ENCODE peak calls at places on chromosomes 5 and 9, in nine cellular contexts. U, M, Z, Q, I, Y, L, X and F are unnamed samples.

GRCh38 chr9:104256031-104256709 is 162.1 kb downstream of the SMC2 start:
- DNase-seq in U (no peak), M (peak), Z (no peak), Q (peak), I (no peak), Y (peak), L (no peak), X (no peak), F (no peak)

GRCh38 chr5:143694357-143694756 is 117.6 kb upstream of the HMHB1 start:
- DNase-seq in U (no peak), M (no peak), Z (no peak), Q (no peak), I (no peak), Y (no peak), L (no peak), X (no peak), F (no peak)

GRCh38 chr5:157543825-157544622 is 31.6 kb downstream of the ADAM19 start:
- DNase-seq in U (no peak), M (peak), Z (no peak), Q (no peak), I (no peak), Y (peak), L (no peak), X (no peak), F (peak)

GRCh38 chr5:172674155-172674554 is 33.1 kb downstream of the NEURL1B start:
- DNase-seq in U (no peak), M (no peak), Z (no peak), Q (no peak), I (no peak), Y (no peak), L (peak), X (no peak), F (no peak)

GRCh38 chr5:144230806-144231205 is 60.1 kb downstream of the KCTD16 start:
- DNase-seq in U (peak), M (no peak), Z (no peak), Q (no peak), I (no peak), Y (no peak), L (no peak), X (no peak), F (no peak)

GRCh38 chr5:64074533-64074932 is 91.1 kb upstream of the RNF180 start:
- DNase-seq in U (no peak), M (peak), Z (no peak), Q (peak), I (no peak), Y (peak), L (no peak), X (no peak), F (no peak)

GRCh38 chr5:95891499-95891898 is 69.0 kb upstream of the GLRX start:
- DNase-seq in U (no peak), M (no peak), Z (no peak), Q (no peak), I (no peak), Y (no peak), L (no peak), X (no peak), F (no peak)

GRCh38 chr9:36327903-36328302 is 69.7 kb upstream of the GNE start:
- DNase-seq in U (no peak), M (peak), Z (no peak), Q (no peak), I (no peak), Y (peak), L (no peak), X (no peak), F (no peak)

GRCh38 chr5:160165137-160166068 is 46.2 kb upstream of the PWWP2A start:
- DNase-seq in U (peak), M (peak), Z (peak), Q (peak), I (peak), Y (peak), L (peak), X (peak), F (peak)

GRCh38 chr5:91280062-91280941 is 102.8 kb downstream of the ARRDC3 start:
- DNase-seq in U (peak), M (peak), Z (peak), Q (peak), I (peak), Y (peak), L (peak), X (peak), F (peak)
- TF ChIP-seq CTCF in U (no peak), M (no peak), Z (no peak), Q (no peak), I (peak), Y (no peak), L (no peak), X (no peak), F (no peak)

DNA sequence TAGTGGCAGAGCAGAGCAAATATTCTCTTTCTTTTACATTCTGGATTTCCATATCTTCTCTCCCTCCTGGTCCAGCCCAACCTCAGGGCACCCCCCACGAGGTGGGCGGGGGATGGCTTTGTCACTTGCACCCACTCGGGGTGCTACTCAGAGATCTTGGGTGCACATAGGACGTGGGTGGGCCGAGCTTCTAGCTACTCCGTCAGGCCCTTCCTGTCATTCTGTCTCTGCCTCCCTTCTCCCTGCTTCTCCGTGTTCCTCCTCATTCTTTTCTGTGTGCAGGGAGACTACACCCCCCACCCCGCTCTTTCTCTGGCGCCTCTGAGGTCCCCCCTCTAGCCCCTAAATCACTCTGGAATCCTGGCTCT is 19.5 kb downstream of the PCDHGC5 start:
- DNase-seq in U (no peak), M (peak), Z (no peak), Q (no peak), I (no peak), Y (peak), L (no peak), X (no peak), F (no peak)
- H3K4me3 ChIP-seq in U (no peak), M (peak), Z (peak), Q (no peak), I (peak), Y (peak), L (peak), X (peak), F (peak)

DNA sequence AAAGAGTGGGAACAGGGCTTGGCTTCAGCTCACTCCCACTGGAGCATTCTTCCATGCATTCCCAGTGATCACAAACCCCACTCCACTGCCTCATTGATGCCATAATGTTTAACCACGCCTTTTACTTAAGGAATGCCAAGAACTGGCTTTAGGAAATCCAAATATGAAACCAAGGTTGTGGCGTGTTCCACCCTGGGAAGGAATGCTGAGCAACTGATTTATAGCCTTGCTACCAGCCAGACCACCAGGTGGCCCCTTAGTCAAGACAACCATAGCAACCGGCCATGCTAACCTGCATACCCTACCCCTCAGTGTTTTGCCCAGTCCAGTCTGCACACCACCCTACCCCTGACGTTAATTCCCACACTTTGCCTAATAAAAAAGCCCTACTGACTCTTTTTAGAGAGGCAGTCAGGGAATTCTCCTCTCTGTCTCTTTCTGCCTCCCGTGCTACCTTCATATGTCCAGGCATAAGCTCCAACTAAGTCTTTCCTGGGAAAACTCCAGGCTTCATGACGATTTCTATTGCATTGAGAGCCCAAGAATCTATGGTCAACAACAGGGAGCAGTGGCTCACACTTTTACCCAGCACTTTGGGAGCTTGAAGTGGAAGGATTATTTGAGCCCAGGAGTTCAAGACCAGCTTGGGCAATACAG is 27.0 kb upstream of the PRRC2B start:
- DNase-seq in U (peak), M (peak), Z (no peak), Q (no peak), I (no peak), Y (peak), L (peak), X (peak), F (no peak)
- TF ChIP-seq CTCF in U (no peak), M (peak), Z (no peak), Q (peak), I (peak), Y (peak), L (peak), X (peak), F (peak)

GRCh38 chr9:136117291-136118060 is 1.2 kb downstream of the TMEM250 start:
- DNase-seq in U (peak), M (no peak), Z (no peak), Q (no peak), I (no peak), Y (peak), L (peak), X (no peak), F (no peak)

GRCh38 chr9:136115641-136116359 is 2.9 kb downstream of the TMEM250 start:
- DNase-seq in U (no peak), M (no peak), Z (no peak), Q (no peak), I (no peak), Y (no peak), L (no peak), X (no peak), F (no peak)

GRCh38 chr9:136115206-136115605 is 3.5 kb downstream of the TMEM250 start:
- DNase-seq in U (no peak), M (no peak), Z (no peak), Q (no peak), I (no peak), Y (no peak), L (no peak), X (no peak), F (no peak)

GRCh38 chr9:136118061-136118366 is 661 bp downstream of the TMEM250 start:
- DNase-seq in U (no peak), M (no peak), Z (no peak), Q (no peak), I (peak), Y (no peak), L (peak), X (no peak), F (no peak)

GRCh38 chr9:136116360-136117098 is 2.1 kb downstream of the TMEM250 start:
- DNase-seq in U (no peak), M (no peak), Z (no peak), Q (no peak), I (no peak), Y (no peak), L (no peak), X (no peak), F (no peak)
- H3K4me3 ChIP-seq in U (no peak), M (peak), Z (no peak), Q (no peak), I (no peak), Y (no peak), L (no peak), X (no peak), F (no peak)